ENCODE peak calls at places on chromosomes 1 and 21, in eight cellular contexts. A is cardiac muscle cell, V is foreskin fibroblast, G is spleen, D is dorsolateral prefrontal cortex, C is AG10803, Y is BE2C, Q is GM12865. I is an unnamed sample.

GRCh38 chr1:109281680-109282496 is 1.1 kb downstream of the PSRC1 start:
- DNase-seq in A (peak), V (no peak), G (no peak), D (no peak), C (peak), Y (no peak), Q (no peak), I (no peak)

GRCh38 chr21:27291006-27291405 is 324.1 kb upstream of the ADAMTS5 start:
- DNase-seq in A (no peak), V (no peak), G (no peak), D (no peak), C (peak), Y (no peak), Q (no peak), I (no peak)

GRCh38 chr1:162696286-162696862 is 64.1 kb downstream of the DDR2 start:
- DNase-seq in A (peak), V (peak), G (no peak), D (no peak), C (peak), Y (peak), Q (no peak), I (peak)

GRCh38 chr1:205543351-205544305 is 39.2 kb downstream of the CDK18 start:
- DNase-seq in A (peak), V (peak), G (peak), D (peak), C (peak), Y (peak), Q (no peak), I (peak)

GRCh38 chr1:162372159-162373071 is 4.2 kb downstream of the SPATA46 start:
- DNase-seq in A (no peak), V (no peak), G (no peak), D (no peak), C (no peak), Y (peak), Q (no peak), I (no peak)

GRCh38 chr1:205565799-205566198 is 61.3 kb downstream of the CDK18 start:
- DNase-seq in A (no peak), V (no peak), G (no peak), D (no peak), C (no peak), Y (no peak), Q (no peak), I (no peak)

GRCh38 chr1:15696956-15697521 is 12.9 kb downstream of the PLEKHM2 start:
- DNase-seq in A (no peak), V (no peak), G (peak), D (peak), C (no peak), Y (no peak), Q (peak), I (no peak)

GRCh38 chr1:230702934-230703678 is 10.8 kb downstream of the AGT start:
- DNase-seq in A (no peak), V (no peak), G (no peak), D (no peak), C (no peak), Y (no peak), Q (no peak), I (peak)

GRCh38 chr1:145885738-145886287 is at the start of gene ANKRD35:
- DNase-seq in A (peak), V (peak), G (peak), D (peak), C (peak), Y (peak), Q (peak), I (peak)

GRCh38 chr1:81803423-81804103 is 2.8 kb downstream of the ADGRL2 start:
- DNase-seq in A (peak), V (peak), G (no peak), D (no peak), C (no peak), Y (no peak), Q (no peak), I (peak)

GRCh38 chr1:91844862-91845528 is 41.0 kb downstream of the TGFBR3 start:
- DNase-seq in A (peak), V (peak), G (no peak), D (no peak), C (peak), Y (no peak), Q (no peak), I (no peak)

GRCh38 chr1:13556224-13556764 is 27.3 kb upstream of the PDPN start:
- DNase-seq in A (no peak), V (no peak), G (no peak), D (no peak), C (no peak), Y (no peak), Q (no peak), I (no peak)

GRCh38 chr1:171664976-171665375 is 12.5 kb upstream of the MYOC start:
- DNase-seq in A (no peak), V (no peak), G (no peak), D (no peak), C (peak), Y (no peak), Q (no peak), I (no peak)

GRCh38 chr21:14877581-14878228 is 187.1 kb downstream of the NRIP1 start:
- DNase-seq in A (peak), V (no peak), G (no peak), D (no peak), C (no peak), Y (no peak), Q (peak), I (no peak)

GRCh38 chr21:42799516-42799915 is 79.8 kb downstream of the WDR4 start:
- DNase-seq in A (no peak), V (no peak), G (no peak), D (no peak), C (no peak), Y (no peak), Q (peak), I (no peak)

GRCh38 chr1:200739499-200740290 is 1.0 kb downstream of the CAMSAP2 start:
- DNase-seq in A (peak), V (peak), G (peak), D (no peak), C (no peak), Y (no peak), Q (no peak), I (peak)

GRCh38 chr1:57860333-57860732 is 436.5 kb upstream of the DAB1 start:
- DNase-seq in A (no peak), V (no peak), G (no peak), D (peak), C (peak), Y (no peak), Q (no peak), I (no peak)

GRCh38 chr1:112389689-112390088 is 6.3 kb upstream of the CTTNBP2NL start:
- DNase-seq in A (no peak), V (no peak), G (no peak), D (no peak), C (no peak), Y (no peak), Q (no peak), I (no peak)

GRCh38 chr1:7299994-7300393 is 471.1 kb upstream of the VAMP3 start:
- DNase-seq in A (peak), V (peak), G (no peak), D (no peak), C (peak), Y (no peak), Q (no peak), I (no peak)

GRCh38 chr21:33642896-33643657 is 776 bp downstream of the ITSN1 start:
- DNase-seq in A (peak), V (peak), G (peak), D (no peak), C (peak), Y (peak), Q (peak), I (peak)

GRCh38 chr1:108686609-108687313 is 5.3 kb upstream of the PRPF38B start:
- DNase-seq in A (peak), V (peak), G (no peak), D (no peak), C (peak), Y (no peak), Q (no peak), I (no peak)

GRCh38 chr1:169312084-169312954 is 55.3 kb downstream of the NME7 start:
- DNase-seq in A (peak), V (peak), G (no peak), D (no peak), C (peak), Y (no peak), Q (peak), I (no peak)

GRCh38 chr1:38740543-38740942 is 119.0 kb downstream of the RRAGC start:
- DNase-seq in A (no peak), V (no peak), G (no peak), D (no peak), C (peak), Y (no peak), Q (no peak), I (no peak)

GRCh38 chr1:20102875-20103274 is 16.5 kb downstream of the PLA2G2D start:
- DNase-seq in A (peak), V (peak), G (no peak), D (no peak), C (peak), Y (no peak), Q (no peak), I (no peak)

GRCh38 chr1:114111731-114112661 is 41.7 kb downstream of the SYT6 start:
- DNase-seq in A (no peak), V (no peak), G (no peak), D (no peak), C (no peak), Y (no peak), Q (no peak), I (no peak)

GRCh38 chr1:21813542-21813941 is 1.5 kb downstream of the LDLRAD2 start:
- DNase-seq in A (no peak), V (no peak), G (no peak), D (no peak), C (no peak), Y (no peak), Q (no peak), I (no peak)

GRCh38 chr21:33825898-33826297 is 89.7 kb downstream of the ATP5PO start:
- DNase-seq in A (peak), V (no peak), G (no peak), D (no peak), C (peak), Y (no peak), Q (no peak), I (no peak)

GRCh38 chr1:228110536-228110935 is 1.4 kb upstream of the MRPL55 start:
- DNase-seq in A (no peak), V (no peak), G (no peak), D (no peak), C (no peak), Y (no peak), Q (no peak), I (no peak)

GRCh38 chr1:2087766-2088165 is 37.6 kb downstream of the PRKCZ start:
- DNase-seq in A (no peak), V (no peak), G (no peak), D (peak), C (no peak), Y (no peak), Q (no peak), I (no peak)

GRCh38 chr21:39136711-39137110 is 46.5 kb downstream of the PSMG1 start:
- DNase-seq in A (no peak), V (no peak), G (no peak), D (no peak), C (peak), Y (peak), Q (no peak), I (no peak)

GRCh38 chr1:229117664-229118300 is 153.1 kb upstream of the RAB4A start:
- DNase-seq in A (peak), V (no peak), G (no peak), D (peak), C (peak), Y (peak), Q (no peak), I (no peak)

GRCh38 chr21:26140185-26140584 is 30.4 kb downstream of the APP start:
- DNase-seq in A (peak), V (peak), G (no peak), D (no peak), C (peak), Y (no peak), Q (no peak), I (no peak)

DNA sequence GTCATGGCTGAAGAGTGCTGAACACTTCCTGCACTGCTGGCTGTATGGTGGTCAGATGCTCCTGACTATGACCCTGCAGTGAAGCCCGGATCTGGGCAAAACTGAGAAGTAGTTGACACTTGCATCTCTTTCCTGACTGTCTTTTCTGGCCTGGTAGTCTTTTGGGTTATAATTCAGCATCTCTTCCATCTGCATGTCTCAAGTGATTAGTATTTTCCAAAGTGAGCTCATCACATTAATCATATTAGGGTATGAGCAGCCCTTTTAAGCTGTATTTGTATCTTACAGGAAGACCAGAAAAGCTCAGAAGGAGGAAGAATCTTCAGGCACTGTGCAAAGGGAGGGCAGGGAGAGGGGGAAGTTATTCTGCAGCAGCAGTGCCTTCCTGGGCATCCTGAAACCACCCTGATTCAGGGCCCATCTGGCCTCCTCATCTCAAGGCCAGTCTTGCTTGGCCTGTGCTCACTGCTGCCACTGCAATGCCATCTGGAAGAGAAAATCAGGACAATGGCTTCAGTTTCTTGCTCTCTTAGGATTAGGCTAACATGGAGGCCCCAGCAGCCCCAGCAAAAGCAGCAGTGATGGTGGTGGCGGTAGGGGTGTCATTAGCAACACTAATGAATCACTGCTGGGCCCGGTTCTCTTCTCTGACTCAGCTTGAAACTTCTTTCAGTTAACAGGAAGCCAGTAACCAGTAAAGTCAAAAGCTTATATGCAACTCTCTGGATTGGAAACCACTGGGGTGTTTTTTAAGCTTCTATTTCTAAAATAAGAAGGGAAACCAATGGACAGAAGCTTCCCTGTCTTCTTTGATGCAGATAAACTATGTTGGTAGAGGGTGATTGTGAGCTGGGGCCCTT is 63.3 kb upstream of the WDR26 start:
- DNase-seq in A (peak), V (peak), G (no peak), D (peak), C (peak), Y (no peak), Q (peak), I (no peak)
- TF ChIP-seq CTCF in A (no peak), V (no peak), G (no peak), D (no peak), C (peak), Y (peak), Q (no peak), I (no peak)

GRCh38 chr1:178055779-178056471 is 38.0 kb upstream of the RASAL2 start:
- DNase-seq in A (peak), V (no peak), G (no peak), D (peak), C (no peak), Y (no peak), Q (peak), I (no peak)
- TF ChIP-seq CTCF in A (no peak), V (no peak), G (no peak), D (peak), C (no peak), Y (no peak), Q (no peak), I (no peak)

DNA sequence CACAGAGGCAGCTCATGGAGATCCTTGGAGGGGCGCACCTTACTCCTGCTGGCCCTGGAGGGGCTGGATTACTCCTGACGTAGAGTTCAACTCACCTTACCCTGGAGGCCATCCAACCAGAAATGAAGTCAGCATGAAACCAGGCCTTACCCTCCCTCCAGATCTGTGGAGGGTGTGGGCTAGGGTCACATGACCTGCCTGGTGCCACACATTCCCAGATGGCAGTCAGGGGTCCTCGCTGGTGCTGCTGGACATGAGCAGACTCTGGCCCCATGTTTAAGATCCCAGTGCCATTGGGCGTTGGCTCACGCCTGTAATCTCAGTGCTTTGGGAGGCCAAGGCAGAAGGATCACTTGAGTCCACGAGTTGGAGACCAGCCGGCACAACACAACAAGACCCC is 4.5 kb downstream of the C21orf58 start:
- DNase-seq in A (no peak), V (no peak), G (no peak), D (no peak), C (no peak), Y (no peak), Q (no peak), I (no peak)
- TF ChIP-seq CTCF in A (no peak), V (no peak), G (no peak), D (no peak), C (no peak), Y (no peak), Q (no peak), I (no peak)

DNA sequence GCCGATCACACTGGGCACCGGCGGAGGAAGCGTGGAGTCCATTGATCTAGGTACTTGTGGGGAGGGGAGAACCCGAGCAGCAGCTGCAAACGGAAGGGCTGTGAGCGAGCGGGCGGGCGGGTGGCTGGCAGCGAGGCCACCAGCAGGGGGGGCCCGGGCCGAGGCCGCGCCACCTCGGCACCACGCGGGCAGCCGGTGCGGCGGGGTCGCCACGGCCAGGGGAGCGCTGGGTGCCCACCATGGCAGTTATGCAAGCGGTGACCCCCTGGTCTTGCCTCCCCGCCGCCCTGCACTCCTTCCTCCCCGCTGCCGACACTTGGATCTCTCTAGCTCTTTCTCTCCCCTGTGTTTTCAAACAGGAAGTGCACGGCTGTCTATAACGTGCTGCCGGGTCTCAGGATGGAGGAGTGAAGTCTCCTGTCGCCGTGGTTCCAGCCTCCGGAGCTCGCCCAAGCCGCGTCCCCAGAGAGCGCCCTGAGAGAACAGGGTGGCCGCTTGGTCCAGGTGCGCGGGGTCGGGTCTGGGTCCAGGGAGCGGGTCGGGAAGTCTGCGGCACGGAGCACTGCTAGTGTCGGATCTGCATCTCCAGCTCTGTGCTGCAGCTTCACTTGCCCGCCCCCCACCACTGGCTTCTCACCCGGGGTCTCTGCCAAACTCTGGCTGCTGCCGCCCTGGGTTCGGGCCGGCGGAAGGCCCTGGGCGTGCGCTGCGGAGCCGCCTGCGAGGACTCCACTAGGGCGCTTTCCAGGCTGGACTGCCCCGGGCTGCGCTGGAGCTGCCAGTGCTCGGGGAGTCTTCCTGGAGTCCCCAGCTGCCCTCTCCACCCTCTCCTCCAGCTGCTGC is 22.7 kb downstream of the LRRC8D start:
- DNase-seq in A (peak), V (peak), G (peak), D (peak), C (peak), Y (peak), Q (peak), I (peak)
- TF ChIP-seq CTCF in A (peak), V (peak), G (peak), D (peak), C (peak), Y (no peak), Q (peak), I (peak)

GRCh38 chr1:24094554-24094953 is 17.4 kb downstream of the MYOM3 start:
- DNase-seq in A (no peak), V (no peak), G (no peak), D (no peak), C (no peak), Y (no peak), Q (no peak), I (no peak)
- TF ChIP-seq CTCF in A (no peak), V (no peak), G (no peak), D (no peak), C (no peak), Y (no peak), Q (no peak), I (no peak)

DNA sequence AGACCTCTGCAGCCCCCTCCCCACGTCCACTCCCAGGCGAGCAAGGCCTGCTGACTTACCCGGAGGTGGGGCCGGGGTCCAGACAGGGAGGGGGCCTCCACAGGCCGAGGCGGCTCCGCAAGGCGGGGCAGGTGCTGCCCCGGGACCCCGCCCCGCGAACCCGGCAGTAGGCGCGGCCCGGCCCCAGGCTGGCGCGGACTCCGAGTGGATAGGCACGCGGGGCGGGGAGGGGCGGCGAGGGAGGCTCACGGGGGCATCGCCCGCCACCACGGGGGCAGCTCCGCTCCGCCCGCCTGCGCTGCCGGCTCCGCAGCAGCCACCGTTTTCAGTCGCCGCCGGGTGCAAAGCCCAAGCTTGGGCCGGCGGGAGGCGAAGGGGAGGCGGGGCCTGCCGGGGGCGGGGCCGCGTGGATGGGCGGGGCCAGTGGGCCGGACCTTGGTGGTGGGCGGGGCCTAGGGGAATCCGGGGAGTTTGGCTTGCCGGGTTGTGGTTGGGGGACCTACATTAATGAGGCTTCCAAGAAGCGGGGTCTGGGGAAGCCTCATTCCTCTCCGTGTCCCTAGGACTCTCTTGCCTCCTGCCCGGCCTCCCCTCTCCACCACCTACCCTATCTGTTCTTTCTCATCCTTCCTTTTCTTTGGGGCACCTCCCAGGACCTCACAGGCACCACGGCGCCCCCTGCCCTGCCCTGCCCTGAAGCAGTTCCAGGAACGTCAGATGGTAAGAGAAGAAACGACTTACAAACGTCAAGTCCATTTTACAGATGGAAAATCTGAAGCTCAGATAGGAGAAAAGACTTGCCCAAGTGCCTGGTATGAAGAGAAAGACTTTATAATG is at the start of gene RIMS3:
- DNase-seq in A (peak), V (peak), G (peak), D (peak), C (peak), Y (peak), Q (peak), I (peak)
- TF ChIP-seq CTCF in A (no peak), V (no peak), G (no peak), D (no peak), C (no peak), Y (peak), Q (peak), I (no peak)